ENCODE peak calls at places on chromosomes 3 and 15, in seven cellular contexts. H is astrocyte, K is dorsolateral prefrontal cortex, Y is fibroblast of gingiva, S is NCI-H1105, C is psoas muscle, I is Ammon's horn. J is an unnamed sample.
A peak's percentile ranks its signal among the peaks of the same experiment; 100 is the strongest.

GRCh38 chr15:65655026-65655425 is 33.3 kb downstream of the SLC24A1 start:
- DNase-seq in H (peak; percentile 65), K (no peak), Y (no peak), S (no peak), C (no peak), I (no peak), J (peak; percentile 13)

GRCh38 chr3:39064646-39065045 is 12.8 kb downstream of the WDR48 start:
- DNase-seq in H (peak; percentile 82), K (no peak), Y (peak; percentile 57), S (no peak), C (no peak), I (no peak), J (peak; percentile 63)

GRCh38 chr3:112114558-112115160 is 18.4 kb downstream of the GCSAM start:
- DNase-seq in H (no peak), K (no peak), Y (no peak), S (no peak), C (no peak), I (no peak), J (no peak)

GRCh38 chr15:35850284-35850683 is 304.3 kb upstream of the DPH6 start:
- DNase-seq in H (no peak), K (no peak), Y (no peak), S (no peak), C (no peak), I (no peak), J (no peak)

GRCh38 chr3:46659285-46659684 is 34.2 kb downstream of the ALS2CL start:
- DNase-seq in H (no peak), K (no peak), Y (no peak), S (no peak), C (no peak), I (peak; percentile 1), J (no peak)

GRCh38 chr3:165854696-165855095 is 17.5 kb upstream of the BCHE start:
- DNase-seq in H (peak; percentile 16), K (no peak), Y (no peak), S (peak; percentile 51), C (no peak), I (no peak), J (no peak)

GRCh38 chr3:45464336-45464809 is 76.0 kb downstream of the LARS2 start:
- DNase-seq in H (no peak), K (no peak), Y (peak; percentile 11), S (no peak), C (no peak), I (peak; percentile 29), J (peak; percentile 18)

GRCh38 chr3:50484681-50485263 is 18.7 kb downstream of the CACNA2D2 start:
- DNase-seq in H (no peak), K (peak; percentile 30), Y (no peak), S (no peak), C (no peak), I (no peak), J (no peak)

GRCh38 chr3:52817221-52817620 is 13.3 kb downstream of the ITIH4 start:
- DNase-seq in H (no peak), K (no peak), Y (no peak), S (no peak), C (no peak), I (no peak), J (no peak)

GRCh38 chr3:173411288-173412064 is 13.9 kb downstream of the NLGN1 start:
- DNase-seq in H (peak; percentile 38), K (peak; percentile 15), Y (peak; percentile 39), S (peak; percentile 73), C (no peak), I (peak; percentile 79), J (peak; percentile 51)

GRCh38 chr15:26095710-26096330 is 232.7 kb upstream of the ATP10A start:
- DNase-seq in H (no peak), K (no peak), Y (no peak), S (no peak), C (no peak), I (no peak), J (no peak)

GRCh38 chr3:169495569-169495968 is 167.9 kb downstream of the MECOM start:
- DNase-seq in H (no peak), K (no peak), Y (no peak), S (peak; percentile 32), C (no peak), I (no peak), J (no peak)

GRCh38 chr3:28745904-28746617 is 397.4 kb upstream of the AZI2 start:
- DNase-seq in H (peak; percentile 3), K (no peak), Y (peak; percentile 12), S (no peak), C (no peak), I (peak; percentile 61), J (no peak)

GRCh38 chr3:18343809-18344208 is 81.3 kb downstream of the SATB1 start:
- DNase-seq in H (no peak), K (no peak), Y (no peak), S (no peak), C (no peak), I (no peak), J (no peak)

GRCh38 chr3:168223085-168223484 is 127.4 kb upstream of the GOLIM4 start:
- DNase-seq in H (no peak), K (no peak), Y (no peak), S (no peak), C (no peak), I (no peak), J (no peak)

GRCh38 chr15:85858586-85859375 is 64.1 kb upstream of the KLHL25 start:
- DNase-seq in H (peak; percentile 29), K (peak; percentile 72), Y (peak; percentile 52), S (peak; percentile 61), C (peak; percentile 70), I (peak; percentile 76), J (peak; percentile 44)

GRCh38 chr3:56693750-56694149 is 10.7 kb upstream of the TASOR start:
- DNase-seq in H (no peak), K (no peak), Y (no peak), S (no peak), C (no peak), I (peak; percentile 16), J (no peak)

GRCh38 chr3:188458761-188459160 is 304.8 kb downstream of the LPP start:
- DNase-seq in H (peak; percentile 72), K (no peak), Y (peak; percentile 62), S (no peak), C (no peak), I (no peak), J (no peak)

GRCh38 chr3:182738583-182739514 is 54.5 kb upstream of the ATP11B start:
- DNase-seq in H (no peak), K (no peak), Y (no peak), S (no peak), C (no peak), I (no peak), J (no peak)

GRCh38 chr15:71443538-71443937 is 328.3 kb downstream of the THSD4 start:
- DNase-seq in H (no peak), K (peak; percentile 30), Y (peak; percentile 34), S (peak; percentile 30), C (peak; percentile 41), I (peak; percentile 36), J (peak; percentile 51)

GRCh38 chr3:194075802-194076460 is 60.0 kb upstream of the HES1 start:
- DNase-seq in H (no peak), K (no peak), Y (no peak), S (no peak), C (no peak), I (no peak), J (no peak)

GRCh38 chr15:56537881-56538280 is 72.9 kb upstream of the MNS1 start:
- DNase-seq in H (peak; percentile 2), K (no peak), Y (peak; percentile 20), S (no peak), C (peak; percentile 17), I (no peak), J (no peak)

GRCh38 chr3:15478300-15478979 is 43.1 kb downstream of the COLQ start:
- DNase-seq in H (no peak), K (no peak), Y (no peak), S (no peak), C (no peak), I (no peak), J (no peak)

GRCh38 chr3:123299581-123299980 is 97.8 kb downstream of the SEC22A start:
- DNase-seq in H (no peak), K (no peak), Y (no peak), S (no peak), C (no peak), I (no peak), J (no peak)

GRCh38 chr3:157119369-157119951 is 40.5 kb downstream of the CCNL1 start:
- DNase-seq in H (no peak), K (no peak), Y (no peak), S (no peak), C (no peak), I (no peak), J (no peak)

GRCh38 chr15:48796930-48797329 is 13.9 kb downstream of the CEP152 start:
- DNase-seq in H (peak; percentile 81), K (no peak), Y (peak; percentile 27), S (no peak), C (no peak), I (no peak), J (peak; percentile 90)

GRCh38 chr3:58386966-58387365 is 46.7 kb downstream of the PDHB start:
- DNase-seq in H (peak; percentile 83), K (peak; percentile 23), Y (peak; percentile 60), S (no peak), C (no peak), I (peak; percentile 91), J (peak; percentile 94)

GRCh38 chr3:125437631-125438435 is 62.7 kb upstream of the ZNF148 start:
- DNase-seq in H (no peak), K (peak; percentile 59), Y (peak; percentile 13), S (peak; percentile 22), C (peak; percentile 56), I (peak; percentile 58), J (peak; percentile 39)

GRCh38 chr3:59607628-59608027 is 557.8 kb upstream of the CFAP20DC start:
- DNase-seq in H (no peak), K (no peak), Y (peak; percentile 8), S (peak; percentile 12), C (no peak), I (peak; percentile 32), J (peak; percentile 16)

GRCh38 chr3:33096103-33096868 is 660 bp downstream of the GLB1 start:
- DNase-seq in H (peak; percentile 18), K (peak; percentile 51), Y (peak; percentile 37), S (no peak), C (peak; percentile 63), I (peak; percentile 47), J (peak; percentile 30)

GRCh38 chr3:46634856-46635255 is 22.5 kb downstream of the FAM240A start:
- DNase-seq in H (no peak), K (no peak), Y (no peak), S (no peak), C (no peak), I (no peak), J (no peak)

GRCh38 chr15:70328137-70329115 is 230.7 kb upstream of the TLE3 start:
- DNase-seq in H (peak; percentile 95), K (no peak), Y (peak; percentile 78), S (no peak), C (peak; percentile 76), I (peak; percentile 64), J (peak; percentile 48)

GRCh38 chr15:101014276-101014675 is 95.1 kb downstream of the LRRK1 start:
- DNase-seq in H (no peak), K (no peak), Y (no peak), S (no peak), C (no peak), I (no peak), J (no peak)

GRCh38 chr3:143158549-143158988 is 39.0 kb downstream of the CHST2 start:
- DNase-seq in H (no peak), K (no peak), Y (peak; percentile 56), S (no peak), C (no peak), I (no peak), J (peak; percentile 59)